ENCODE peak calls at places on chromosomes 2 and 18, in four cellular contexts. One of them, this sample, is unnamed.
A peak's percentile ranks its signal among the peaks of the same experiment; 100 is the strongest.

GRCh38 chr2:192499476-192499875 is 304.7 kb upstream of the TMEFF2 start:
- DNase-seq in neural progenitor cell: no peak
- DNase-seq in tibial artery: no peak
- DNase-seq in heart left ventricle: no peak
- DNase-seq in this sample: no peak

GRCh38 chr2:85710687-85711577 is 16.8 kb downstream of the GNLY start:
- DNase-seq in heart left ventricle: peak; percentile 80
- DNase-seq in neural progenitor cell: no peak
- DNase-seq in tibial artery: peak; percentile 64
- DNase-seq in this sample: peak; percentile 83

GRCh38 chr2:226080323-226080722 is 680.8 kb downstream of the NYAP2 start:
- DNase-seq in neural progenitor cell: no peak
- DNase-seq in heart left ventricle: no peak
- DNase-seq in tibial artery: no peak
- DNase-seq in this sample: no peak

GRCh38 chr2:131040661-131041401 is 52.4 kb downstream of the FAM168B start:
- DNase-seq in neural progenitor cell: no peak
- DNase-seq in tibial artery: no peak
- DNase-seq in heart left ventricle: no peak
- DNase-seq in this sample: peak; percentile 71

GRCh38 chr2:231299267-231299666 is 96.2 kb upstream of the B3GNT7 start:
- DNase-seq in tibial artery: no peak
- DNase-seq in heart left ventricle: no peak
- DNase-seq in neural progenitor cell: no peak
- DNase-seq in this sample: no peak

GRCh38 chr2:215619022-215619958 is 183.4 kb upstream of the FN1 start:
- DNase-seq in tibial artery: no peak
- DNase-seq in heart left ventricle: no peak
- DNase-seq in neural progenitor cell: peak; percentile 66
- DNase-seq in this sample: no peak

GRCh38 chr2:45134726-45135125 is 125.5 kb upstream of the SIX2 start:
- DNase-seq in neural progenitor cell: no peak
- DNase-seq in heart left ventricle: no peak
- DNase-seq in tibial artery: peak; percentile 32
- DNase-seq in this sample: no peak

GRCh38 chr2:18545384-18545783 is 15.1 kb downstream of the RDH14 start:
- DNase-seq in neural progenitor cell: no peak
- DNase-seq in tibial artery: no peak
- DNase-seq in heart left ventricle: no peak
- DNase-seq in this sample: no peak

GRCh38 chr2:177397501-177398289 is 5.1 kb downstream of the AGPS start:
- DNase-seq in heart left ventricle: peak; percentile 54
- DNase-seq in tibial artery: no peak
- DNase-seq in neural progenitor cell: no peak
- DNase-seq in this sample: no peak

GRCh38 chr18:63285332-63285731 is 34.2 kb downstream of the BCL2 start:
- DNase-seq in neural progenitor cell: no peak
- DNase-seq in tibial artery: no peak
- DNase-seq in heart left ventricle: no peak
- DNase-seq in this sample: peak; percentile 78

GRCh38 chr2:105627530-105627929 is 117.2 kb upstream of the NCK2 start:
- DNase-seq in heart left ventricle: no peak
- DNase-seq in neural progenitor cell: no peak
- DNase-seq in tibial artery: no peak
- DNase-seq in this sample: no peak

GRCh38 chr2:207725815-207726578 is 14.6 kb downstream of the CCNYL1 start:
- DNase-seq in neural progenitor cell: no peak
- DNase-seq in tibial artery: no peak
- DNase-seq in heart left ventricle: no peak
- DNase-seq in this sample: no peak

GRCh38 chr2:70887550-70888229 is 48.0 kb upstream of the ATP6V1B1 start:
- DNase-seq in neural progenitor cell: peak; percentile 93
- DNase-seq in heart left ventricle: no peak
- DNase-seq in tibial artery: no peak
- DNase-seq in this sample: no peak

GRCh38 chr2:181419124-181419855 is 37.9 kb upstream of the ITGA4 start:
- DNase-seq in heart left ventricle: no peak
- DNase-seq in tibial artery: no peak
- DNase-seq in neural progenitor cell: no peak
- DNase-seq in this sample: no peak

GRCh38 chr2:79876430-79876829 is 363.6 kb downstream of the CTNNA2 start:
- DNase-seq in tibial artery: no peak
- DNase-seq in neural progenitor cell: peak; percentile 58
- DNase-seq in heart left ventricle: no peak
- DNase-seq in this sample: no peak

GRCh38 chr2:190628651-190629378 is 20.1 kb upstream of the NAB1 start:
- DNase-seq in tibial artery: no peak
- DNase-seq in neural progenitor cell: no peak
- DNase-seq in heart left ventricle: no peak
- DNase-seq in this sample: no peak

GRCh38 chr2:179966778-179967394 is 40.2 kb downstream of the CWC22 start:
- DNase-seq in heart left ventricle: no peak
- DNase-seq in neural progenitor cell: no peak
- DNase-seq in tibial artery: no peak
- DNase-seq in this sample: no peak

GRCh38 chr2:44879269-44880124 is 62.0 kb upstream of the SIX3 start:
- DNase-seq in neural progenitor cell: no peak
- DNase-seq in heart left ventricle: no peak
- DNase-seq in tibial artery: no peak
- DNase-seq in this sample: no peak

GRCh38 chr2:165952600-165953210 is 871 bp downstream of the TTC21B start:
- DNase-seq in tibial artery: no peak
- DNase-seq in neural progenitor cell: no peak
- DNase-seq in heart left ventricle: no peak
- DNase-seq in this sample: no peak

GRCh38 chr2:222796413-222797103 is 64.3 kb upstream of the ACSL3 start:
- DNase-seq in neural progenitor cell: peak; percentile 31
- DNase-seq in heart left ventricle: no peak
- DNase-seq in tibial artery: no peak
- DNase-seq in this sample: no peak

GRCh38 chr2:237996041-237996593 is 29.3 kb downstream of the UBE2F start:
- DNase-seq in neural progenitor cell: no peak
- DNase-seq in tibial artery: no peak
- DNase-seq in heart left ventricle: no peak
- DNase-seq in this sample: no peak

GRCh38 chr18:36212978-36213303 is 25.6 kb downstream of the MOCOS start:
- DNase-seq in neural progenitor cell: no peak
- DNase-seq in heart left ventricle: no peak
- DNase-seq in tibial artery: no peak
- DNase-seq in this sample: peak; percentile 40

GRCh38 chr2:127641846-127642510 is 4.0 kb upstream of the GPR17 start:
- DNase-seq in heart left ventricle: no peak
- DNase-seq in tibial artery: no peak
- DNase-seq in neural progenitor cell: no peak
- DNase-seq in this sample: peak; percentile 87

GRCh38 chr18:77004555-77005380 is 127.8 kb downstream of the MBP start:
- DNase-seq in tibial artery: no peak
- DNase-seq in heart left ventricle: no peak
- DNase-seq in neural progenitor cell: no peak
- DNase-seq in this sample: peak; percentile 88

GRCh38 chr18:44586782-44587524 is 93.7 kb upstream of the SETBP1 start:
- DNase-seq in neural progenitor cell: no peak
- DNase-seq in heart left ventricle: no peak
- DNase-seq in tibial artery: no peak
- DNase-seq in this sample: no peak

GRCh38 chr2:192333642-192334041 is 138.9 kb upstream of the TMEFF2 start:
- DNase-seq in neural progenitor cell: no peak
- DNase-seq in heart left ventricle: no peak
- DNase-seq in tibial artery: no peak
- DNase-seq in this sample: no peak

GRCh38 chr2:133886735-133887675 is 318.7 kb upstream of the NCKAP5 start:
- DNase-seq in heart left ventricle: peak; percentile 70
- DNase-seq in neural progenitor cell: peak; percentile 86
- DNase-seq in tibial artery: peak; percentile 75
- DNase-seq in this sample: peak; percentile 82

GRCh38 chr18:7467708-7468466 is 99.2 kb upstream of the PTPRM start:
- DNase-seq in heart left ventricle: no peak
- DNase-seq in tibial artery: no peak
- DNase-seq in neural progenitor cell: no peak
- DNase-seq in this sample: no peak

GRCh38 chr2:119756837-119757236 is 2.9 kb upstream of the PTPN4 start:
- DNase-seq in tibial artery: peak; percentile 72
- DNase-seq in heart left ventricle: peak; percentile 75
- DNase-seq in neural progenitor cell: no peak
- DNase-seq in this sample: no peak

GRCh38 chr2:115596659-115597375 is 1154.4 kb downstream of the DPP10 start:
- DNase-seq in neural progenitor cell: no peak
- DNase-seq in heart left ventricle: no peak
- DNase-seq in tibial artery: no peak
- DNase-seq in this sample: no peak

DNA sequence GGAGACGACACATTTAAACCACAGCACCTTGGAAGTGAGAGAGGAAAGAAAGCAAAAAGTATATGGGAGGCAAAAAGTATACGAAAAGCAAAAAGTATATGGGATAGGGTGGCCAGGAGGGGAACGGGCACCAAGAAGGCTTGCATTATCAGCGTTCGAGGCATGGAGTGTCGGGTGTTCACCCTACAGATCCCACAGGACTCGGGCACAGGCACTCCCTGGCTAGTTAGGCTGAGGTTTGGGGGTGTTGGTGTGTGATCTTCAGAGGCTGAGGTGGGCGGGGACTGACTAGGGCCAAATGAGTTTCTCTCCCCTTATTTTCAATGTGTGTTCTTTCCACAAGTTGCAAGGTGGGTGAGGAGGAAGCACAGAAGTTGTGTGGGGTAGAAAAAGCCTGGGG is 86.6 kb downstream of the EVA1A start:
- DNase-seq in tibial artery: no peak
- DNase-seq in neural progenitor cell: no peak
- DNase-seq in heart left ventricle: no peak
- DNase-seq in this sample: no peak
- TF ChIP-seq CTCF in tibial artery: no peak
- TF ChIP-seq CTCF in neural progenitor cell: no peak
- TF ChIP-seq CTCF in heart left ventricle: no peak
- TF ChIP-seq CTCF in this sample: no peak

GRCh38 chr2:39521876-39522517 is 84.9 kb upstream of the MAP4K3 start:
- DNase-seq in tibial artery: no peak
- DNase-seq in heart left ventricle: no peak
- DNase-seq in neural progenitor cell: no peak
- DNase-seq in this sample: no peak
- H3K27ac ChIP-seq in tibial artery: no peak overlapping the region
- H3K27ac ChIP-seq in heart left ventricle: no peak overlapping the region
- H3K27ac ChIP-seq in neural progenitor cell: no peak overlapping the region
- H3K27ac ChIP-seq in this sample: no peak overlapping the region

GRCh38 chr18:37499008-37499407 is 66.6 kb downstream of the CELF4 start:
- DNase-seq in tibial artery: no peak
- DNase-seq in neural progenitor cell: peak; percentile 38
- DNase-seq in heart left ventricle: no peak
- DNase-seq in this sample: no peak
- TF ChIP-seq CTCF in tibial artery: no peak
- TF ChIP-seq CTCF in neural progenitor cell: peak; percentile 10
- TF ChIP-seq CTCF in heart left ventricle: no peak
- TF ChIP-seq CTCF in this sample: no peak

DNA sequence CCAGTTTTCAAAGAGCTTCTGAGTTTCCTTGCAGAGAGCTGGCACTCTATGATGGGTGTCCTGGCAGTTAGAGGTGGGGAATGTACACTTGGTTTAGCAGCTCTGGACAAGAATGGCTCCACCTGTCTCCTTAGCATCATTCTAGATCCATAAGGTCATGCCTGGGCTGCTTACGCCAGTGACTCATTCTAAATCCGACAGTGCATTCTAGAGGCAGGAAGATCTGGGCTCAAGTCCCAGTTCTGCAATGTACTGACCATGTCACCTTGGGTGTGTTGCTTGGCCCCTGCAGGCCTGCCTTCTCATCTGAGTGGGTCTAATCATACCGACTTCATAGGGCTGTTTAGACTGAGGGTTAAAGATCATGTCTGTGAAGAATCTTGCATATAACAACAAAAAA is 46.5 kb downstream of the PTGR3 start:
- DNase-seq in heart left ventricle: no peak
- DNase-seq in neural progenitor cell: no peak
- DNase-seq in tibial artery: no peak
- DNase-seq in this sample: no peak
- H3K27ac ChIP-seq in heart left ventricle: no peak overlapping the region
- H3K27ac ChIP-seq in neural progenitor cell: no peak overlapping the region
- H3K27ac ChIP-seq in tibial artery: no peak overlapping the region
- H3K27ac ChIP-seq in this sample: no peak overlapping the region

DNA sequence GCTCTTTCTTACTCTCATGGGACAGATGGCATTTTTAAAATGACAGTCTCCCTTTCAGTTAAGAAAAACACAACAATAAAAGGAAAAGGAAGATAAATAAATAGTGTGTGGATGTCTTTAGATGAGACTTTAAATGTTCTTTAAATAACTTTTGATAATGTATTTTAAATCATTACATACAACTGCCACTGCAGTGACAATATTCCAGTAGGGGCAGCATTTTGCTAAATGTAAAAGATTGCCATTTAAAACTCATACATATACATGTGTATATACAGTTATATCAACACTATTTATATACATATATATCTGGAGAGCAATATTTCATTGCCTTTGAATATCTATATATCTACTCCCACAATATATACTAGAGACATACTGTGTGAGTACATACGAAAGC is 90.7 kb downstream of the INO80D start:
- DNase-seq in heart left ventricle: no peak
- DNase-seq in neural progenitor cell: no peak
- DNase-seq in tibial artery: no peak
- DNase-seq in this sample: no peak
- TF ChIP-seq CTCF in heart left ventricle: no peak
- TF ChIP-seq CTCF in neural progenitor cell: no peak
- TF ChIP-seq CTCF in tibial artery: no peak
- TF ChIP-seq CTCF in this sample: no peak

DNA sequence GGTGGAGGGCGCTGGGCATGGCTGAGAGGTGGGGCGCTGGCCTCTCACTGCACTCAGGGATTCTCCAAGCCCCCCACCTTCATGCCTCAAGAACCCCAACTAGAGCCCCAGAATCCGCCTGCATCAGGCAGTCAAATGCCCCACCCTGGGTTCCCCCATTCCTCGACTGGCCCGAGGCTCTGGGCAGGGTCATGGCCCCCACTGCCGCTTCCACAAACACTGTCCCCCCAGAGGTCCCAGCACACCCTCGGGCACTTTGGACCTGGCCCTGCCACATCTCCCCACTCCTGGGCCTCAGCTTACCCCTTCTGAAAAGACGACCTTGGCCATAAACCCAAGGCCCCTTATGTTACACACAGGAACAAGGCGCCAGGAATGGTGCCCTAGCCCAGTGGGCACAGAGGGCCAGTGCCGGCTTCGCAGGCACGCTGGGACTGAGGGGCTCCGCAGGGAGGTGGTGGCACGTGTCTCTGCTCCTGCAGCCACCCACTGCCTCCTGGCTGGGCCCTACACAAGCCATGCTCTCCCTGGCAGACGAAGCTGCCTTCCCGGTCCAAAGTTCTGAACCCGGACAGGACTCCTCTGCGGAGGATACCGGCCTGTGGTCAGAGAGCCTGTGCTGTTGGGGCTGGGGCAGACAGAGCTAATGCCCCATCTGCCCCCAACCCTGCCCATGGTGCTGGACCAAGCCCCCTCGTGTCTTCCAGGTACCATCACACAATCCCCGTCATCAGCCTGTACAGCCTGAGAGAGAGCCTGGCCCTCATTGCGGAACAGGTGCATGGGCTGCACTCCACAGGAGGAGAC is 6.8 kb downstream of the AGXT start:
- DNase-seq in heart left ventricle: no peak
- DNase-seq in neural progenitor cell: no peak
- DNase-seq in tibial artery: no peak
- DNase-seq in this sample: peak; percentile 62
- H3K27ac ChIP-seq in heart left ventricle: no peak overlapping the region
- H3K27ac ChIP-seq in neural progenitor cell: no peak overlapping the region
- H3K27ac ChIP-seq in tibial artery: no peak overlapping the region
- H3K27ac ChIP-seq in this sample: peak overlapping the region; percentile 54

This sample was measured in spleen.